ENCODE peak calls at places on chromosomes 12 and 14, in nine cellular contexts. D is lung, E is epithelial cell of esophagus, Y is cardiac fibroblast, P is upper lobe of left lung, R is AG04449, V is heart left ventricle, U is lower leg skin, L is A549. C is an unnamed sample.

GRCh38 chr12:44431647-44432352 is 444.3 kb downstream of the NELL2 start:
- DNase-seq in D (no peak), E (no peak), Y (no peak), P (no peak), R (no peak), V (no peak), U (no peak), L (no peak), C (no peak)

GRCh38 chr14:54086780-54087179 is 130.2 kb upstream of the BMP4 start:
- DNase-seq in D (no peak), E (no peak), Y (no peak), P (no peak), R (no peak), V (no peak), U (no peak), L (no peak), C (no peak)

GRCh38 chr14:24172261-24172860 is 481 bp downstream of the REC8 start:
- DNase-seq in D (no peak), E (no peak), Y (no peak), P (peak), R (no peak), V (no peak), U (no peak), L (no peak), C (no peak)

GRCh38 chr12:69927145-69927544 is 102.1 kb downstream of the MYRFL start:
- DNase-seq in D (no peak), E (no peak), Y (no peak), P (no peak), R (no peak), V (no peak), U (no peak), L (no peak), C (no peak)

GRCh38 chr14:101965145-101965531 is 765 bp downstream of the DYNC1H1 start:
- DNase-seq in D (peak), E (peak), Y (peak), P (peak), R (no peak), V (peak), U (peak), L (no peak), C (no peak)

GRCh38 chr12:85130631-85131030 is 94.5 kb downstream of the LRRIQ1 start:
- DNase-seq in D (no peak), E (no peak), Y (peak), P (no peak), R (no peak), V (no peak), U (no peak), L (no peak), C (peak)

GRCh38 chr12:56127888-56128668 is at the start of gene ESYT1:
- DNase-seq in D (peak), E (peak), Y (peak), P (peak), R (peak), V (peak), U (peak), L (peak), C (peak)

GRCh38 chr12:105289114-105289904 is 41.2 kb upstream of the C12orf75 start:
- DNase-seq in D (no peak), E (peak), Y (peak), P (no peak), R (no peak), V (no peak), U (no peak), L (no peak), C (no peak)

GRCh38 chr14:29168149-29168548 is 401.6 kb downstream of the FOXG1 start:
- DNase-seq in D (no peak), E (no peak), Y (no peak), P (peak), R (no peak), V (no peak), U (no peak), L (no peak), C (no peak)

GRCh38 chr14:89190779-89191513 is 226.1 kb downstream of the FOXN3 start:
- DNase-seq in D (no peak), E (no peak), Y (no peak), P (peak), R (no peak), V (no peak), U (no peak), L (no peak), C (no peak)

GRCh38 chr12:110733857-110734373 is 8.8 kb downstream of the PPP1CC start:
- DNase-seq in D (no peak), E (no peak), Y (no peak), P (no peak), R (no peak), V (no peak), U (no peak), L (no peak), C (no peak)
- H3K4me3 ChIP-seq in D (no peak), E (no peak), Y (no peak), P (no peak), R (no peak), V (no peak), U (no peak), L (no peak), C (no peak)

GRCh38 chr12:30756074-30756473 is 1.3 kb upstream of the CAPRIN2 start:
- DNase-seq in D (no peak), E (no peak), Y (no peak), P (peak), R (no peak), V (no peak), U (no peak), L (no peak), C (no peak)
- H3K4me3 ChIP-seq in D (no peak), E (no peak), Y (no peak), P (no peak), R (no peak), V (no peak), U (no peak), L (no peak), C (no peak)

DNA sequence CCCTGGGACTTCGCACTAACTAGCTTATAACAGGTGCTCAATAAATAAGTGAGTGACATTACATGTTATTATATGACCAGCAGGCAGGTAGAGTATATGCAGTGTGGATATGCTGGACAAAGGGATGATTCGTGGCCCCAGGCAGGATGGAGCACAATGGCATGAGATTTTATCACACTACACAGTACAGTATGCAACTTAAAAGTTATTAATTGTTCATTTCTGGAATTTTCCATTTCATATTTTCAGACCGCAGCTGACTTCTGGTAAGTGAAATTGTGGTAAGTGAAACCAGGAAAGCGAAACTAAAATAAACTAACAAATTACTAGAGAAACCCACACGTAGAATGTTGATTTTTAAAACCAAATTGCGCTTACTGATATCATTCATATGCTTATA is 3.3 kb downstream of the PARP11 start:
- DNase-seq in D (no peak), E (no peak), Y (no peak), P (no peak), R (no peak), V (no peak), U (no peak), L (no peak), C (no peak)
- H3K4me3 ChIP-seq in D (no peak), E (no peak), Y (no peak), P (peak), R (no peak), V (peak), U (no peak), L (no peak), C (no peak)

DNA sequence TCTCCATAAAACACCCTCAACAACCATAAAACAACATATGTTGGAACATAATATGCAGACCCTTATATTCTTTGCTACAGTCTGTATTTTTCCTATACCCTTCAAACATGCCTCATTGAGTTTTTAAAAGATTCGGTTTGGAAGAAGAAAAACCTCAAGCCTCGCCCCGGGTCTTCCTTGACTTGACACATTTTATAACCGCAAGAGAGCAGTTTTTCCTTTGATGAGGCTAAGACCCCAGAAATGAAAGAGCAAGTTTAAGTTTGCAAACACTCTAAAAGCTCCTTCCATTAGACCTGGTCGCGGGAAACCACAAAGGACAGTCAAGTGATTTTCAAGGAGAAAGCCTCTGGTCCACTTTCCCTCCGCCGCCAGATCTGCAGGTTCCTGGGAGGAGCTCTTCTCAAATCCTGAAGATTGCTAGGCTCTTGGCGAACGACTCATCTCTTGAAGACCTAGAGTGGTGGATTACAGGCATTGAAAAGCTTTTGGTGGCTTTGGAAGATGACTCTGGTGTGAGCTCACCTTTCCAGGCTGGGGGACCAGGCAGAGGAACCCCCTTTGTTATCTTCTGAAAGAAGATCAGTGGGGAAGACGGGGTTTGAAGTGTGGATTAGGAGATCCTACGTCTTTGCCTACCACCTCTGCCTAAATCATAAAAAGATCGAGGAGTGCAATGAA is at the start of gene ASCL4:
- DNase-seq in D (no peak), E (no peak), Y (no peak), P (no peak), R (no peak), V (no peak), U (no peak), L (no peak), C (no peak)
- H3K4me3 ChIP-seq in D (no peak), E (no peak), Y (no peak), P (peak), R (no peak), V (peak), U (no peak), L (no peak), C (no peak)

C was measured in skeletal muscle cell.